ENCODE peak calls at places on chromosomes 16 and 17, in nine cellular contexts. E, L, N, Q, Y, F, I, D and H are unnamed samples.
A peak's percentile ranks its signal among the peaks of the same experiment; 100 is the strongest.

GRCh38 chr17:27581016-27581415 is 50.0 kb upstream of the LGALS9 start:
- DNase-seq in Q (no peak), E (no peak), D (no peak), L (no peak), N (no peak), Y (no peak), F (no peak), I (no peak), H (no peak)

GRCh38 chr16:85245307-85246172 is 133.3 kb upstream of the CIBAR2 start:
- DNase-seq in N (no peak), F (peak; percentile 16), L (peak; percentile 63), Q (peak; percentile 22), I (peak; percentile 47), Y (no peak), E (no peak), D (peak; percentile 26), H (peak; percentile 73)

GRCh38 chr17:80352991-80353665 is 61.8 kb upstream of the ENDOV start:
- DNase-seq in D (no peak), Y (no peak), N (peak; percentile 56), E (no peak), I (no peak), L (peak; percentile 21), F (no peak), Q (peak; percentile 73), H (no peak)

GRCh38 chr17:61400058-61400785 is 579 bp downstream of the TBX2 start:
- DNase-seq in D (no peak), Y (no peak), N (peak; percentile 85), F (no peak), Q (no peak), L (no peak), E (no peak), I (no peak), H (no peak)

GRCh38 chr17:77946900-77947643 is 11.4 kb upstream of the TNRC6C start:
- DNase-seq in I (no peak), E (no peak), L (no peak), Q (no peak), N (no peak), D (no peak), Y (no peak), F (no peak), H (no peak)

GRCh38 chr16:53509906-53510703 is 7.1 kb upstream of the AKTIP start:
- DNase-seq in I (peak; percentile 9), D (peak; percentile 47), L (peak; percentile 77), Q (peak; percentile 21), N (peak; percentile 85), E (peak; percentile 67), Y (peak; percentile 29), F (no peak), H (peak; percentile 60)

GRCh38 chr16:70778901-70779309 is 22.1 kb downstream of the VAC14 start:
- DNase-seq in Y (no peak), F (no peak), I (no peak), N (peak; percentile 87), E (peak; percentile 76), D (peak; percentile 35), L (no peak), Q (peak; percentile 79), H (no peak)

GRCh38 chr16:4071686-4072561 is 44.3 kb downstream of the ADCY9 start:
- DNase-seq in F (no peak), I (no peak), D (no peak), N (no peak), Q (no peak), E (no peak), Y (no peak), L (no peak), H (no peak)

GRCh38 chr17:45431531-45432404 is 902 bp downstream of the ARHGAP27 start:
- DNase-seq in D (peak; percentile 91), Q (peak; percentile 22), F (peak; percentile 45), N (peak; percentile 87), I (no peak), Y (peak; percentile 65), E (peak; percentile 86), L (peak; percentile 78), H (peak; percentile 97)

GRCh38 chr17:65389956-65390355 is 171.5 kb downstream of the AXIN2 start:
- DNase-seq in D (no peak), N (no peak), F (no peak), L (no peak), Q (no peak), I (no peak), E (no peak), Y (no peak), H (no peak)

GRCh38 chr16:65123846-65124513 is 2.1 kb upstream of the CDH11 start:
- DNase-seq in Y (no peak), Q (no peak), D (no peak), E (no peak), L (no peak), I (no peak), N (no peak), F (no peak), H (peak; percentile 16)

GRCh38 chr16:85308585-85309540 is 196.6 kb upstream of the CIBAR2 start:
- DNase-seq in N (no peak), F (no peak), Y (no peak), L (no peak), I (no peak), D (no peak), E (no peak), Q (no peak), H (no peak)

GRCh38 chr17:21551081-21551881 is 141.0 kb upstream of the KCNJ18 start:
- DNase-seq in Q (peak; percentile 75), Y (peak; percentile 76), D (peak; percentile 73), I (peak; percentile 76), F (peak; percentile 42), N (peak; percentile 94), L (peak; percentile 71), E (peak; percentile 63), H (peak; percentile 82)

GRCh38 chr16:86258713-86259112 is 251.6 kb upstream of the FOXF1 start:
- DNase-seq in D (no peak), N (no peak), Q (no peak), I (no peak), F (no peak), Y (no peak), L (no peak), E (no peak), H (no peak)

GRCh38 chr16:50620646-50621451 is 60.3 kb downstream of the SNX20 start:
- DNase-seq in L (no peak), F (no peak), I (no peak), N (no peak), D (no peak), Q (no peak), Y (no peak), E (no peak), H (no peak)

GRCh38 chr16:48537275-48537674 is 72.7 kb downstream of the N4BP1 start:
- DNase-seq in L (no peak), N (no peak), D (no peak), F (no peak), E (no peak), Q (no peak), I (no peak), Y (no peak), H (no peak)

GRCh38 chr17:40068129-40068581 is 5.4 kb downstream of the THRA start:
- DNase-seq in E (no peak), D (no peak), Q (no peak), L (peak; percentile 41), I (no peak), Y (no peak), N (no peak), F (no peak), H (no peak)

GRCh38 chr17:284676-285355 is 67.8 kb downstream of the RPH3AL start:
- DNase-seq in I (no peak), F (no peak), Y (no peak), N (peak; percentile 51), D (no peak), L (no peak), Q (no peak), E (no peak), H (no peak)

GRCh38 chr16:11107781-11108465 is 148.1 kb downstream of the SOCS1 start:
- DNase-seq in Q (no peak), N (peak; percentile 87), L (no peak), F (no peak), D (no peak), E (no peak), I (no peak), Y (no peak), H (no peak)

GRCh38 chr16:58022601-58023371 is 2.8 kb upstream of the MMP15 start:
- DNase-seq in Y (no peak), Q (peak; percentile 14), N (peak; percentile 93), F (no peak), L (peak; percentile 37), I (peak; percentile 54), D (peak; percentile 84), E (no peak), H (no peak)

GRCh38 chr17:80913928-80914821 is 77.5 kb upstream of the CHMP6 start:
- DNase-seq in I (no peak), D (no peak), L (no peak), F (no peak), E (no peak), Y (no peak), Q (no peak), N (peak; percentile 65), H (no peak)

GRCh38 chr16:87437327-87437726 is 45.2 kb downstream of the MAP1LC3B start:
- DNase-seq in Q (no peak), I (no peak), N (peak; percentile 53), Y (no peak), E (no peak), L (no peak), D (no peak), F (no peak), H (no peak)

GRCh38 chr16:65117701-65118448 is 4.0 kb downstream of the CDH11 start:
- DNase-seq in I (peak; percentile 65), D (peak; percentile 62), Q (peak; percentile 54), Y (no peak), E (peak; percentile 59), F (no peak), N (peak; percentile 79), L (peak; percentile 48), H (peak; percentile 62)

GRCh38 chr16:65964752-65965151 is 401.7 kb upstream of the CDH5 start:
- DNase-seq in F (no peak), D (no peak), N (no peak), Q (no peak), L (no peak), I (no peak), Y (no peak), E (no peak), H (no peak)

GRCh38 chr17:65154770-65155589 is 17.8 kb downstream of the RGS9 start:
- DNase-seq in N (no peak), D (no peak), Q (no peak), E (no peak), L (peak; percentile 63), I (no peak), Y (no peak), F (no peak), H (peak; percentile 76)

GRCh38 chr16:85072947-85073346 is 39.3 kb downstream of the CIBAR2 start:
- DNase-seq in Y (no peak), L (no peak), N (no peak), Q (no peak), F (no peak), D (no peak), I (no peak), E (peak; percentile 35), H (no peak)

GRCh38 chr16:49884033-49884707 is 28.3 kb upstream of the ZNF423 start:
- DNase-seq in Q (no peak), E (no peak), N (no peak), Y (no peak), L (peak; percentile 87), F (no peak), D (no peak), I (no peak), H (no peak)

GRCh38 chr16:4913774-4914525 is 23.0 kb downstream of the PPL start:
- DNase-seq in Q (no peak), I (no peak), N (no peak), E (no peak), D (no peak), F (no peak), L (no peak), Y (no peak), H (no peak)

GRCh38 chr16:30088237-30088831 is 3.4 kb downstream of the TBX6 start:
- DNase-seq in Q (no peak), L (no peak), N (no peak), I (no peak), Y (no peak), D (no peak), F (no peak), E (no peak), H (no peak)

GRCh38 chr17:78759203-78759968 is 22.7 kb downstream of the CYTH1 start:
- DNase-seq in Y (peak; percentile 75), N (no peak), F (peak; percentile 65), I (no peak), L (no peak), D (peak; percentile 58), Q (no peak), E (no peak), H (no peak)

GRCh38 chr16:23967775-23968571 is 132.2 kb downstream of the PRKCB start:
- DNase-seq in D (no peak), N (no peak), E (no peak), L (no peak), F (no peak), I (no peak), Q (no peak), Y (no peak), H (no peak)